ENCODE peak calls at places on chromosomes 16 and 17, in eight cellular contexts. One of them, this sample, is unnamed.

GRCh38 chr17:19534562-19535149 is 1.0 kb downstream of the SLC47A1 start:
- DNase-seq in heart left ventricle: no peak
- DNase-seq in astrocyte of the cerebellum: peak; percentile 75
- DNase-seq in brain microvascular endothelial cell: no peak
- DNase-seq in mucosa of descending colon: no peak
- DNase-seq in lower lobe of right lung: no peak
- DNase-seq in uterus: no peak
- DNase-seq in BJ: no peak
- DNase-seq in this sample: no peak

GRCh38 chr16:57998484-57998883 is 2.0 kb downstream of the ZNF319 start:
- DNase-seq in astrocyte of the cerebellum: no peak
- DNase-seq in mucosa of descending colon: peak; percentile 35
- DNase-seq in brain microvascular endothelial cell: no peak
- DNase-seq in uterus: no peak
- DNase-seq in BJ: no peak
- DNase-seq in heart left ventricle: no peak
- DNase-seq in lower lobe of right lung: peak; percentile 79
- DNase-seq in this sample: no peak

GRCh38 chr17:71921726-71922320 is 199.0 kb upstream of the SOX9 start:
- DNase-seq in uterus: no peak
- DNase-seq in astrocyte of the cerebellum: no peak
- DNase-seq in BJ: no peak
- DNase-seq in mucosa of descending colon: no peak
- DNase-seq in heart left ventricle: no peak
- DNase-seq in lower lobe of right lung: no peak
- DNase-seq in brain microvascular endothelial cell: no peak
- DNase-seq in this sample: no peak

GRCh38 chr17:30333503-30334240 is at the start of gene TMIGD1:
- DNase-seq in uterus: no peak
- DNase-seq in BJ: no peak
- DNase-seq in heart left ventricle: no peak
- DNase-seq in mucosa of descending colon: no peak
- DNase-seq in brain microvascular endothelial cell: no peak
- DNase-seq in astrocyte of the cerebellum: no peak
- DNase-seq in lower lobe of right lung: no peak
- DNase-seq in this sample: no peak

GRCh38 chr16:66950971-66951790 is 9.9 kb upstream of the CES3 start:
- DNase-seq in heart left ventricle: no peak
- DNase-seq in uterus: no peak
- DNase-seq in BJ: no peak
- DNase-seq in lower lobe of right lung: no peak
- DNase-seq in brain microvascular endothelial cell: no peak
- DNase-seq in mucosa of descending colon: no peak
- DNase-seq in astrocyte of the cerebellum: no peak
- DNase-seq in this sample: no peak

GRCh38 chr17:43917348-43918025 is 10.2 kb upstream of the MPP2 start:
- DNase-seq in BJ: no peak
- DNase-seq in lower lobe of right lung: peak; percentile 65
- DNase-seq in heart left ventricle: peak; percentile 44
- DNase-seq in uterus: no peak
- DNase-seq in astrocyte of the cerebellum: no peak
- DNase-seq in brain microvascular endothelial cell: peak; percentile 11
- DNase-seq in mucosa of descending colon: peak; percentile 81
- DNase-seq in this sample: no peak

GRCh38 chr17:53627511-53627910 is 195.2 kb upstream of the KIF2B start:
- DNase-seq in BJ: peak; percentile 43
- DNase-seq in lower lobe of right lung: no peak
- DNase-seq in mucosa of descending colon: no peak
- DNase-seq in brain microvascular endothelial cell: no peak
- DNase-seq in heart left ventricle: no peak
- DNase-seq in uterus: no peak
- DNase-seq in astrocyte of the cerebellum: no peak
- DNase-seq in this sample: no peak

GRCh38 chr17:64622931-64623654 is 39.0 kb downstream of the SMURF2 start:
- DNase-seq in uterus: no peak
- DNase-seq in BJ: peak; percentile 47
- DNase-seq in heart left ventricle: no peak
- DNase-seq in brain microvascular endothelial cell: peak; percentile 71
- DNase-seq in mucosa of descending colon: no peak
- DNase-seq in astrocyte of the cerebellum: peak; percentile 59
- DNase-seq in lower lobe of right lung: no peak
- DNase-seq in this sample: no peak

GRCh38 chr17:6782244-6782643 is 6.2 kb downstream of the FBXO39 start:
- DNase-seq in BJ: no peak
- DNase-seq in brain microvascular endothelial cell: no peak
- DNase-seq in mucosa of descending colon: no peak
- DNase-seq in astrocyte of the cerebellum: no peak
- DNase-seq in heart left ventricle: no peak
- DNase-seq in uterus: no peak
- DNase-seq in lower lobe of right lung: no peak
- DNase-seq in this sample: no peak

GRCh38 chr16:57889960-57890751 is 80.8 kb downstream of the CNGB1 start:
- DNase-seq in lower lobe of right lung: no peak
- DNase-seq in astrocyte of the cerebellum: no peak
- DNase-seq in BJ: no peak
- DNase-seq in heart left ventricle: no peak
- DNase-seq in uterus: no peak
- DNase-seq in brain microvascular endothelial cell: no peak
- DNase-seq in mucosa of descending colon: peak; percentile 27
- DNase-seq in this sample: no peak

GRCh38 chr16:19940195-19940594 is 55.5 kb upstream of the GPRC5B start:
- DNase-seq in uterus: no peak
- DNase-seq in mucosa of descending colon: no peak
- DNase-seq in astrocyte of the cerebellum: no peak
- DNase-seq in lower lobe of right lung: no peak
- DNase-seq in brain microvascular endothelial cell: no peak
- DNase-seq in BJ: no peak
- DNase-seq in heart left ventricle: no peak
- DNase-seq in this sample: no peak

GRCh38 chr16:57690782-57691471 is 3.7 kb upstream of the DRC7 start:
- DNase-seq in uterus: peak; percentile 1
- DNase-seq in lower lobe of right lung: no peak
- DNase-seq in BJ: no peak
- DNase-seq in brain microvascular endothelial cell: no peak
- DNase-seq in mucosa of descending colon: no peak
- DNase-seq in heart left ventricle: no peak
- DNase-seq in astrocyte of the cerebellum: no peak
- DNase-seq in this sample: no peak

GRCh38 chr17:45813051-45813731 is 29.1 kb downstream of the CRHR1 start:
- DNase-seq in brain microvascular endothelial cell: no peak
- DNase-seq in mucosa of descending colon: no peak
- DNase-seq in uterus: no peak
- DNase-seq in astrocyte of the cerebellum: no peak
- DNase-seq in heart left ventricle: no peak
- DNase-seq in BJ: no peak
- DNase-seq in lower lobe of right lung: no peak
- DNase-seq in this sample: no peak

GRCh38 chr17:76080934-76081287 is 1.9 kb downstream of the ZACN start:
- DNase-seq in uterus: no peak
- DNase-seq in brain microvascular endothelial cell: no peak
- DNase-seq in astrocyte of the cerebellum: no peak
- DNase-seq in BJ: no peak
- DNase-seq in heart left ventricle: no peak
- DNase-seq in mucosa of descending colon: no peak
- DNase-seq in lower lobe of right lung: no peak
- DNase-seq in this sample: no peak

GRCh38 chr17:48532261-48532660 is 1.4 kb upstream of the HOXB1 start:
- DNase-seq in BJ: no peak
- DNase-seq in brain microvascular endothelial cell: no peak
- DNase-seq in lower lobe of right lung: no peak
- DNase-seq in astrocyte of the cerebellum: no peak
- DNase-seq in heart left ventricle: no peak
- DNase-seq in uterus: no peak
- DNase-seq in mucosa of descending colon: no peak
- DNase-seq in this sample: peak; percentile 76

GRCh38 chr16:5020551-5020950 is 13.2 kb downstream of the NAGPA start:
- DNase-seq in uterus: no peak
- DNase-seq in BJ: no peak
- DNase-seq in astrocyte of the cerebellum: no peak
- DNase-seq in heart left ventricle: no peak
- DNase-seq in brain microvascular endothelial cell: no peak
- DNase-seq in lower lobe of right lung: no peak
- DNase-seq in mucosa of descending colon: no peak
- DNase-seq in this sample: no peak

GRCh38 chr17:69503711-69504110 is 89.2 kb downstream of the MAP2K6 start:
- DNase-seq in lower lobe of right lung: no peak
- DNase-seq in heart left ventricle: no peak
- DNase-seq in astrocyte of the cerebellum: no peak
- DNase-seq in BJ: no peak
- DNase-seq in uterus: no peak
- DNase-seq in mucosa of descending colon: no peak
- DNase-seq in brain microvascular endothelial cell: no peak
- DNase-seq in this sample: no peak

GRCh38 chr16:77971306-77972131 is 50.8 kb upstream of the CLEC3A start:
- DNase-seq in uterus: peak; percentile 66
- DNase-seq in mucosa of descending colon: peak; percentile 92
- DNase-seq in astrocyte of the cerebellum: peak; percentile 58
- DNase-seq in BJ: no peak
- DNase-seq in brain microvascular endothelial cell: peak; percentile 55
- DNase-seq in heart left ventricle: peak; percentile 77
- DNase-seq in lower lobe of right lung: peak; percentile 88
- DNase-seq in this sample: peak; percentile 80

GRCh38 chr16:25036561-25036960 is 21.4 kb upstream of the ARHGAP17 start:
- DNase-seq in uterus: no peak
- DNase-seq in lower lobe of right lung: no peak
- DNase-seq in mucosa of descending colon: no peak
- DNase-seq in astrocyte of the cerebellum: no peak
- DNase-seq in BJ: no peak
- DNase-seq in brain microvascular endothelial cell: no peak
- DNase-seq in heart left ventricle: no peak
- DNase-seq in this sample: no peak
- TF ChIP-seq CTCF in uterus: no peak
- TF ChIP-seq CTCF in lower lobe of right lung: no peak
- TF ChIP-seq CTCF in mucosa of descending colon: no peak
- TF ChIP-seq CTCF in astrocyte of the cerebellum: no peak
- TF ChIP-seq CTCF in BJ: no peak
- TF ChIP-seq CTCF in brain microvascular endothelial cell: no peak
- TF ChIP-seq CTCF in heart left ventricle: no peak
- TF ChIP-seq CTCF in this sample: no peak

GRCh38 chr16:89564476-89565255 is 4.2 kb downstream of the RPL13 start:
- DNase-seq in BJ: no peak
- DNase-seq in brain microvascular endothelial cell: no peak
- DNase-seq in astrocyte of the cerebellum: no peak
- DNase-seq in mucosa of descending colon: no peak
- DNase-seq in uterus: no peak
- DNase-seq in lower lobe of right lung: no peak
- DNase-seq in heart left ventricle: no peak
- DNase-seq in this sample: no peak
- H3K4me3 ChIP-seq in BJ: no peak overlapping the region
- H3K4me3 ChIP-seq in brain microvascular endothelial cell: no peak overlapping the region
- H3K4me3 ChIP-seq in astrocyte of the cerebellum: no peak overlapping the region
- H3K4me3 ChIP-seq in mucosa of descending colon: no peak overlapping the region
- H3K4me3 ChIP-seq in uterus: no peak overlapping the region
- H3K4me3 ChIP-seq in lower lobe of right lung: no peak overlapping the region
- H3K4me3 ChIP-seq in heart left ventricle: no peak overlapping the region
- H3K4me3 ChIP-seq in this sample: no peak overlapping the region

GRCh38 chr17:11932337-11932898 is 64.9 kb downstream of the ZNF18 start:
- DNase-seq in mucosa of descending colon: no peak
- DNase-seq in brain microvascular endothelial cell: no peak
- DNase-seq in uterus: no peak
- DNase-seq in BJ: no peak
- DNase-seq in lower lobe of right lung: no peak
- DNase-seq in heart left ventricle: no peak
- DNase-seq in astrocyte of the cerebellum: no peak
- DNase-seq in this sample: no peak

GRCh38 chr17:11940904-11941303 is 56.4 kb downstream of the ZNF18 start:
- DNase-seq in mucosa of descending colon: no peak
- DNase-seq in brain microvascular endothelial cell: no peak
- DNase-seq in uterus: no peak
- DNase-seq in lower lobe of right lung: no peak
- DNase-seq in heart left ventricle: no peak
- DNase-seq in astrocyte of the cerebellum: no peak
- DNase-seq in BJ: no peak
- DNase-seq in this sample: no peak

DNA sequence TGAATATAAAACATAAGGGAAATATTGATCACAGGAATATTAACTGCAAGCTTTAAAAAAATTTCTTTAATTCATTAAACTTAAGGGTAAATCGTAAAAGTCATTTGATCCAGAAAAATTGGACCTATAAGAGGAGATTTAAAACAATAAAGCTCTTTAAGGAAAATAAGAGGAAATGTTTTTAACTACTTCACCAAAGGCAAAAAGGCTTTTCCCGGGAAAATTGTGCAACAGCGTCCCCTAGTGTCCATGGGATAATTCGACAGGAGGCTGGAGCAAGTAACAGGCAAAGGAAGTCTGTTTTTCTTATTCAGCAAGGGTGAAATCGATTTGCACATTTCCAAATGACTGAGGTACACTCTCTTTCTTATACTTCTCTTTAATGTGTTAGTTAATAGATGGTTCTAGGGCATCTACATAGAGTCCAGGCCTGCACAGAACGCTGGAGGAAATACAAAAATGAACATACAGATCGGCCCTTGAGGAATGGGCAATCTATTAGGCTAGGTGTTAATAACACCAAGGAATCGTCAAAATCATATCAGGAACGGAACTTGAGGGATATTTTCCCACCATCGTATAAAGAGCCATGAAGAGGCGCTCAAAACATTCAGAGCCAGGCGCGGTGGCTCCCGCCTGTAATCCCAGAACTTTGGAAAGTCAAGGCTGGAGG is 61.4 kb downstream of the ZNF18 start:
- DNase-seq in BJ: no peak
- DNase-seq in astrocyte of the cerebellum: peak; percentile 34
- DNase-seq in uterus: no peak
- DNase-seq in mucosa of descending colon: peak; percentile 53
- DNase-seq in heart left ventricle: peak; percentile 41
- DNase-seq in brain microvascular endothelial cell: peak; percentile 18
- DNase-seq in lower lobe of right lung: no peak
- DNase-seq in this sample: no peak
- TF ChIP-seq CTCF in BJ: peak; percentile 57
- TF ChIP-seq CTCF in astrocyte of the cerebellum: peak; percentile 91
- TF ChIP-seq CTCF in uterus: peak; percentile 57
- TF ChIP-seq CTCF in mucosa of descending colon: peak; percentile 72
- TF ChIP-seq CTCF in heart left ventricle: peak; percentile 83
- TF ChIP-seq CTCF in brain microvascular endothelial cell: peak; percentile 70
- TF ChIP-seq CTCF in lower lobe of right lung: peak; percentile 85
- TF ChIP-seq CTCF in this sample: peak; percentile 65

GRCh38 chr16:89052824-89053724 is 40.6 kb upstream of the ACSF3 start:
- DNase-seq in astrocyte of the cerebellum: no peak
- DNase-seq in heart left ventricle: no peak
- DNase-seq in BJ: no peak
- DNase-seq in brain microvascular endothelial cell: no peak
- DNase-seq in uterus: no peak
- DNase-seq in lower lobe of right lung: no peak
- DNase-seq in mucosa of descending colon: peak; percentile 76
- DNase-seq in this sample: peak; percentile 88

GRCh38 chr16:89050868-89051311 is 42.8 kb upstream of the ACSF3 start:
- DNase-seq in mucosa of descending colon: no peak
- DNase-seq in brain microvascular endothelial cell: no peak
- DNase-seq in BJ: no peak
- DNase-seq in lower lobe of right lung: peak; percentile 42
- DNase-seq in heart left ventricle: no peak
- DNase-seq in uterus: no peak
- DNase-seq in astrocyte of the cerebellum: no peak
- DNase-seq in this sample: no peak

GRCh38 chr16:89052191-89052787 is 41.4 kb upstream of the ACSF3 start:
- DNase-seq in lower lobe of right lung: peak; percentile 41
- DNase-seq in mucosa of descending colon: no peak
- DNase-seq in heart left ventricle: no peak
- DNase-seq in uterus: no peak
- DNase-seq in astrocyte of the cerebellum: no peak
- DNase-seq in brain microvascular endothelial cell: no peak
- DNase-seq in BJ: no peak
- DNase-seq in this sample: no peak

GRCh38 chr16:89050119-89050867 is 43.4 kb upstream of the ACSF3 start:
- DNase-seq in brain microvascular endothelial cell: no peak
- DNase-seq in heart left ventricle: no peak
- DNase-seq in mucosa of descending colon: no peak
- DNase-seq in astrocyte of the cerebellum: no peak
- DNase-seq in BJ: no peak
- DNase-seq in lower lobe of right lung: peak; percentile 40
- DNase-seq in uterus: no peak
- DNase-seq in this sample: no peak

GRCh38 chr16:89051521-89052166 is 42.0 kb upstream of the ACSF3 start:
- DNase-seq in astrocyte of the cerebellum: no peak
- DNase-seq in brain microvascular endothelial cell: no peak
- DNase-seq in heart left ventricle: no peak
- DNase-seq in BJ: no peak
- DNase-seq in mucosa of descending colon: no peak
- DNase-seq in uterus: no peak
- DNase-seq in lower lobe of right lung: peak; percentile 39
- DNase-seq in this sample: no peak
- H3K4me3 ChIP-seq in astrocyte of the cerebellum: no peak overlapping the region
- H3K4me3 ChIP-seq in brain microvascular endothelial cell: no peak overlapping the region
- H3K4me3 ChIP-seq in heart left ventricle: no peak overlapping the region
- H3K4me3 ChIP-seq in BJ: no peak overlapping the region
- H3K4me3 ChIP-seq in mucosa of descending colon: no peak overlapping the region
- H3K4me3 ChIP-seq in uterus: no peak overlapping the region
- H3K4me3 ChIP-seq in lower lobe of right lung: no peak overlapping the region
- H3K4me3 ChIP-seq in this sample: peak overlapping the region; percentile 68

This sample was measured in Caco-2.